ENCODE peak calls at places on chromosome 16, in six cellular contexts. One of them, this sample, is unnamed.

GRCh38 chr16:24013054-24013636 is 177.4 kb downstream of the PRKCB start:
- DNase-seq in SK-N-SH: no peak
- DNase-seq in fibroblast of lung: no peak
- DNase-seq in Peyer's patch: no peak
- DNase-seq in neural progenitor cell: no peak
- DNase-seq in endodermal cell: no peak
- DNase-seq in this sample: no peak

GRCh38 chr16:2151188-2152091 is 3.0 kb downstream of the RAB26 start:
- DNase-seq in SK-N-SH: no peak
- DNase-seq in fibroblast of lung: no peak
- DNase-seq in Peyer's patch: no peak
- DNase-seq in neural progenitor cell: no peak
- DNase-seq in endodermal cell: peak; percentile 81
- DNase-seq in this sample: peak; percentile 64

GRCh38 chr16:22323998-22324786 is 27.0 kb downstream of the POLR3E start:
- DNase-seq in SK-N-SH: no peak
- DNase-seq in fibroblast of lung: no peak
- DNase-seq in Peyer's patch: no peak
- DNase-seq in neural progenitor cell: no peak
- DNase-seq in endodermal cell: peak; percentile 34
- DNase-seq in this sample: no peak

GRCh38 chr16:60419859-60420258 is 1616.4 kb downstream of the CDH8 start:
- DNase-seq in SK-N-SH: no peak
- DNase-seq in fibroblast of lung: no peak
- DNase-seq in Peyer's patch: no peak
- DNase-seq in neural progenitor cell: no peak
- DNase-seq in endodermal cell: no peak
- DNase-seq in this sample: no peak

GRCh38 chr16:6777624-6778023 is 555.0 kb upstream of the RBFOX1 start:
- DNase-seq in SK-N-SH: no peak
- DNase-seq in fibroblast of lung: no peak
- DNase-seq in Peyer's patch: no peak
- DNase-seq in neural progenitor cell: no peak
- DNase-seq in endodermal cell: no peak
- DNase-seq in this sample: peak; percentile 5

GRCh38 chr16:49352923-49353322 is 20.7 kb upstream of the C16orf78 start:
- DNase-seq in SK-N-SH: peak; percentile 46
- DNase-seq in fibroblast of lung: no peak
- DNase-seq in Peyer's patch: no peak
- DNase-seq in neural progenitor cell: peak; percentile 61
- DNase-seq in endodermal cell: peak; percentile 78
- DNase-seq in this sample: peak; percentile 17

GRCh38 chr16:46918905-46919792 is 35.0 kb downstream of the GPT2 start:
- DNase-seq in SK-N-SH: no peak
- DNase-seq in fibroblast of lung: no peak
- DNase-seq in Peyer's patch: no peak
- DNase-seq in neural progenitor cell: peak; percentile 80
- DNase-seq in endodermal cell: no peak
- DNase-seq in this sample: peak; percentile 87

GRCh38 chr16:79134300-79134699 is 466.2 kb downstream of the MAF start:
- DNase-seq in SK-N-SH: no peak
- DNase-seq in fibroblast of lung: no peak
- DNase-seq in Peyer's patch: no peak
- DNase-seq in neural progenitor cell: no peak
- DNase-seq in endodermal cell: no peak
- DNase-seq in this sample: no peak

GRCh38 chr16:20899503-20900298 is 457 bp downstream of the DCUN1D3 start:
- DNase-seq in SK-N-SH: peak; percentile 57
- DNase-seq in fibroblast of lung: no peak
- DNase-seq in Peyer's patch: no peak
- DNase-seq in neural progenitor cell: no peak
- DNase-seq in endodermal cell: no peak
- DNase-seq in this sample: no peak

GRCh38 chr16:31460582-31461002 is 1.3 kb downstream of the ARMC5 start:
- DNase-seq in SK-N-SH: peak; percentile 56
- DNase-seq in fibroblast of lung: peak; percentile 73
- DNase-seq in Peyer's patch: peak; percentile 34
- DNase-seq in neural progenitor cell: peak; percentile 58
- DNase-seq in endodermal cell: no peak
- DNase-seq in this sample: peak; percentile 59

GRCh38 chr16:19071811-19072777 is 4.7 kb downstream of the COQ7 start:
- DNase-seq in SK-N-SH: peak; percentile 58
- DNase-seq in fibroblast of lung: peak; percentile 61
- DNase-seq in Peyer's patch: peak; percentile 76
- DNase-seq in neural progenitor cell: peak; percentile 66
- DNase-seq in endodermal cell: peak; percentile 88
- DNase-seq in this sample: peak; percentile 61

GRCh38 chr16:82185012-82185411 is 15.0 kb upstream of the MPHOSPH6 start:
- DNase-seq in SK-N-SH: no peak
- DNase-seq in fibroblast of lung: no peak
- DNase-seq in Peyer's patch: no peak
- DNase-seq in neural progenitor cell: no peak
- DNase-seq in endodermal cell: no peak
- DNase-seq in this sample: no peak

GRCh38 chr16:8622315-8622656 is 788 bp downstream of the METTL22 start:
- DNase-seq in SK-N-SH: peak; percentile 55
- DNase-seq in fibroblast of lung: no peak
- DNase-seq in Peyer's patch: no peak
- DNase-seq in neural progenitor cell: no peak
- DNase-seq in endodermal cell: no peak
- DNase-seq in this sample: peak; percentile 5

GRCh38 chr16:77359065-77359502 is 75.8 kb downstream of the ADAMTS18 start:
- DNase-seq in SK-N-SH: no peak
- DNase-seq in fibroblast of lung: peak; percentile 26
- DNase-seq in Peyer's patch: no peak
- DNase-seq in neural progenitor cell: peak; percentile 52
- DNase-seq in endodermal cell: no peak
- DNase-seq in this sample: no peak

GRCh38 chr16:1712791-1713261 is 6.8 kb downstream of the MAPK8IP3 start:
- DNase-seq in SK-N-SH: no peak
- DNase-seq in fibroblast of lung: peak; percentile 30
- DNase-seq in Peyer's patch: no peak
- DNase-seq in neural progenitor cell: no peak
- DNase-seq in endodermal cell: no peak
- DNase-seq in this sample: no peak

GRCh38 chr16:49755291-49755611 is 100.7 kb downstream of the ZNF423 start:
- DNase-seq in SK-N-SH: peak; percentile 69
- DNase-seq in fibroblast of lung: peak; percentile 56
- DNase-seq in Peyer's patch: no peak
- DNase-seq in neural progenitor cell: peak; percentile 75
- DNase-seq in endodermal cell: no peak
- DNase-seq in this sample: no peak

GRCh38 chr16:81832801-81833547 is 53.9 kb downstream of the PLCG2 start:
- DNase-seq in SK-N-SH: no peak
- DNase-seq in fibroblast of lung: no peak
- DNase-seq in Peyer's patch: no peak
- DNase-seq in neural progenitor cell: no peak
- DNase-seq in endodermal cell: no peak
- DNase-seq in this sample: peak; percentile 15

GRCh38 chr16:9955677-9956076 is 226.6 kb downstream of the GRIN2A start:
- DNase-seq in SK-N-SH: no peak
- DNase-seq in fibroblast of lung: no peak
- DNase-seq in Peyer's patch: no peak
- DNase-seq in neural progenitor cell: no peak
- DNase-seq in endodermal cell: no peak
- DNase-seq in this sample: peak; percentile 31

GRCh38 chr16:19765860-19766553 is 47.9 kb downstream of the IQCK start:
- DNase-seq in SK-N-SH: no peak
- DNase-seq in fibroblast of lung: peak; percentile 15
- DNase-seq in Peyer's patch: no peak
- DNase-seq in neural progenitor cell: no peak
- DNase-seq in endodermal cell: no peak
- DNase-seq in this sample: no peak

GRCh38 chr16:698911-699671 is 6.5 kb downstream of the FBXL16 start:
- DNase-seq in SK-N-SH: no peak
- DNase-seq in fibroblast of lung: no peak
- DNase-seq in Peyer's patch: no peak
- DNase-seq in neural progenitor cell: no peak
- DNase-seq in endodermal cell: no peak
- DNase-seq in this sample: no peak

GRCh38 chr16:702341-702740 is 3.3 kb downstream of the FBXL16 start:
- DNase-seq in SK-N-SH: no peak
- DNase-seq in fibroblast of lung: no peak
- DNase-seq in Peyer's patch: no peak
- DNase-seq in neural progenitor cell: no peak
- DNase-seq in endodermal cell: no peak
- DNase-seq in this sample: no peak

GRCh38 chr16:704047-704446 is 1.6 kb downstream of the FBXL16 start:
- DNase-seq in SK-N-SH: no peak
- DNase-seq in fibroblast of lung: no peak
- DNase-seq in Peyer's patch: no peak
- DNase-seq in neural progenitor cell: no peak
- DNase-seq in endodermal cell: no peak
- DNase-seq in this sample: no peak

GRCh38 chr16:703406-703805 is 2.2 kb downstream of the FBXL16 start:
- DNase-seq in SK-N-SH: no peak
- DNase-seq in fibroblast of lung: no peak
- DNase-seq in Peyer's patch: no peak
- DNase-seq in neural progenitor cell: no peak
- DNase-seq in endodermal cell: no peak
- DNase-seq in this sample: no peak

GRCh38 chr16:700684-701584 is 4.7 kb downstream of the FBXL16 start:
- DNase-seq in SK-N-SH: no peak
- DNase-seq in fibroblast of lung: no peak
- DNase-seq in Peyer's patch: no peak
- DNase-seq in neural progenitor cell: peak; percentile 90
- DNase-seq in endodermal cell: peak; percentile 91
- DNase-seq in this sample: no peak
- H3K4me3 ChIP-seq in SK-N-SH: no peak overlapping the region
- H3K4me3 ChIP-seq in fibroblast of lung: no peak overlapping the region
- H3K4me3 ChIP-seq in Peyer's patch: no peak overlapping the region
- H3K4me3 ChIP-seq in neural progenitor cell: no peak overlapping the region
- H3K4me3 ChIP-seq in endodermal cell: no peak overlapping the region
- H3K4me3 ChIP-seq in this sample: no peak overlapping the region

DNA sequence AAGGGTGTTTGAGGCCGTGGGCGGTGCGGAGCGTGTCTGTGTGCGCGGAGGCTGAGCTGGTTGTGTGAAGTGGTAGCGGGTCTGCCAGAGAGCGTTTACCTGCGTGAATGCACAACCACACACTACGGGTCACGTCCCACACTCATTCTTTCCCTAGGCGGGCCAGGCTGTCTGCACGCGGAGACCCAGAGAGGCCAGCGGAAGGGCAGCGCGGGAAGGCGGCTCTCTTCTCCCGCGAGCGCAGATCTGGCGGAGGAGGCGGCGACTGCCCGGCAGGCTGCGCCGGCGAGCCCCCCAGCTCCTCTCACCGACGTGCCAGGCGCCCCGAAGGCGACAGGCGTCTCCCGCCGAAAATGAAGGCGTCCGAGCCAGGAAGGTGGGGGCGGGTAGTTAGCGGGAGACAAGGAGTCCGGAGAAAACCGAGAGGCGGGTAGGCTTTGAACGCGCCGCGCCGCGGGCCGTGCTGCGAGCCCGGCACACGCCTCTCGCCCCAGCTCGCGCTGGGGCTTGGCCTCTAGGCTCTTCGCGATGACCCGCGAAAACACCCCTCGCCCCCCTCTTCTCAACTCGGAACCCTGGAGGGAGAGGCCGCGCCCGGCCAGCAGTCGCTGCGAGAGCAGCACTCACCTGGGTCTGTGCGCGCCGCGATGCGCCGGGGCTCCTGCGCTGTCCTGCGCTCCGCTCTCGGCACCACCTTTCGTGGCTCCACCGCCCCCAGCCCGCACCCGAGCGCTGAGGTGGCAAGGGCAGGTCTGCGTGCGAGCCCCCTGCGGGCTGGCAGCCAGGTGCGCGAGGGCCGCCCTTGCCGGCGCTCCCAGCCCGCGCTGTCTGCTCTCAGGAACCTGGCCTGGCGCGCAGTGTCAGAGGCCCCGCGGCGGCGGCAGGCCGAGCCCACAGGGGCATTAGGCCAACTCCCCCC is 2.0 kb upstream of the FOXF1 start:
- DNase-seq in SK-N-SH: no peak
- DNase-seq in fibroblast of lung: peak; percentile 53
- DNase-seq in Peyer's patch: no peak
- DNase-seq in neural progenitor cell: peak; percentile 63
- DNase-seq in endodermal cell: peak; percentile 86
- DNase-seq in this sample: no peak
- TF ChIP-seq CTCF in SK-N-SH: no peak
- TF ChIP-seq CTCF in fibroblast of lung: no peak
- TF ChIP-seq CTCF in Peyer's patch: no peak
- TF ChIP-seq CTCF in neural progenitor cell: no peak
- TF ChIP-seq CTCF in endodermal cell: no peak
- TF ChIP-seq CTCF in this sample: no peak

DNA sequence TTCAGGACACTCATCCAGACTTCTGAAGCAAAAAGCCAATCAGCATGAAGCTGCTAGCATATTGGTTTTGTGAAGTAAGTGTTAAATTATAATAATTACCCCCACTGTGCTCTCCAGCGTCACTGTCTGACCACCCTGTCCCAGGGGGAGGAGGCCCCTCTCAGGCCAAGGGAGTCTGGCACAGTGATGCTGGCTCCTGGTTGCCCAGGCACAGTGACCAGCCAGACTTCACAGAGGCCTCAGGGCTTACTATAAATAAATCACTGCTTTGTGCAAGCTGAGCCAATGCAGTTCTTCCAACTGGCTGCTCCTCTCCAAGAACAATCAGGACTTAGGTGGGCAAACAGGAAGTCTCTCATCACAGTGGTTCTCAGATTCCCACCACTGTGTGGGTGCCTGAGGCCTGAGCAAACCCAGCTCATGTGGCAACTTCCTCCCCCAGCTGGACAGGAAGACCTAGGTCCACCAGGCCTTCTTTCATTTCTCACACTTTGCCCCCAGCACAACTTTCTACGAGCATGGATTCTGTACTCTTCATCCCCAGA is 1.7 kb upstream of the DBNDD1 start:
- DNase-seq in SK-N-SH: peak; percentile 66
- DNase-seq in fibroblast of lung: no peak
- DNase-seq in Peyer's patch: no peak
- DNase-seq in neural progenitor cell: no peak
- DNase-seq in endodermal cell: no peak
- DNase-seq in this sample: peak; percentile 24
- H3K4me3 ChIP-seq in SK-N-SH: no peak overlapping the region
- H3K4me3 ChIP-seq in fibroblast of lung: no peak overlapping the region
- H3K4me3 ChIP-seq in Peyer's patch: no peak overlapping the region
- H3K4me3 ChIP-seq in neural progenitor cell: no peak overlapping the region
- H3K4me3 ChIP-seq in endodermal cell: peak overlapping the region; percentile 78
- H3K4me3 ChIP-seq in this sample: no peak overlapping the region

GRCh38 chr16:50863673-50864144 is 121.8 kb downstream of the CYLD start:
- DNase-seq in SK-N-SH: no peak
- DNase-seq in fibroblast of lung: no peak
- DNase-seq in Peyer's patch: no peak
- DNase-seq in neural progenitor cell: no peak
- DNase-seq in endodermal cell: no peak
- DNase-seq in this sample: no peak

GRCh38 chr16:50864386-50864785 is 122.5 kb downstream of the CYLD start:
- DNase-seq in SK-N-SH: no peak
- DNase-seq in fibroblast of lung: no peak
- DNase-seq in Peyer's patch: no peak
- DNase-seq in neural progenitor cell: no peak
- DNase-seq in endodermal cell: no peak
- DNase-seq in this sample: no peak

GRCh38 chr16:50861451-50861850 is 119.6 kb downstream of the CYLD start:
- DNase-seq in SK-N-SH: no peak
- DNase-seq in fibroblast of lung: no peak
- DNase-seq in Peyer's patch: no peak
- DNase-seq in neural progenitor cell: no peak
- DNase-seq in endodermal cell: no peak
- DNase-seq in this sample: no peak

GRCh38 chr16:50861926-50862325 is 120.0 kb downstream of the CYLD start:
- DNase-seq in SK-N-SH: no peak
- DNase-seq in fibroblast of lung: peak; percentile 63
- DNase-seq in Peyer's patch: no peak
- DNase-seq in neural progenitor cell: no peak
- DNase-seq in endodermal cell: no peak
- DNase-seq in this sample: no peak

GRCh38 chr16:50862818-50863672 is 121.2 kb downstream of the CYLD start:
- DNase-seq in SK-N-SH: peak; percentile 45
- DNase-seq in fibroblast of lung: no peak
- DNase-seq in Peyer's patch: no peak
- DNase-seq in neural progenitor cell: no peak
- DNase-seq in endodermal cell: no peak
- DNase-seq in this sample: no peak
- TF ChIP-seq CTCF in SK-N-SH: no peak
- TF ChIP-seq CTCF in fibroblast of lung: no peak
- TF ChIP-seq CTCF in Peyer's patch: no peak
- TF ChIP-seq CTCF in neural progenitor cell: peak; percentile 44
- TF ChIP-seq CTCF in endodermal cell: peak; percentile 37
- TF ChIP-seq CTCF in this sample: no peak